ENCODE peak calls at places on chromosomes 11 and 22, in four cellular contexts. Q is AG09309, L is coronary artery, J is fibroblast of the conjunctiva. E is an unnamed sample.

GRCh38 chr11:2555891-2556290 is 111.1 kb downstream of the KCNQ1 start:
- DNase-seq in Q (no peak), L (no peak), J (no peak), E (no peak)

GRCh38 chr22:42820075-42820763 is 36.9 kb downstream of the ARFGAP3 start:
- DNase-seq in Q (peak), L (no peak), J (peak), E (peak)

GRCh38 chr22:49244466-49245420 is 582.9 kb downstream of the BRD1 start:
- DNase-seq in Q (no peak), L (peak), J (no peak), E (no peak)

GRCh38 chr22:21713428-21714058 is 22.1 kb downstream of the YPEL1 start:
- DNase-seq in Q (no peak), L (no peak), J (no peak), E (no peak)

GRCh38 chr11:121567988-121568387 is 115.2 kb upstream of the SORL1-AS1 start:
- DNase-seq in Q (no peak), L (no peak), J (no peak), E (no peak)

GRCh38 chr11:122778148-122778547 is 60.2 kb upstream of the CRTAM start:
- DNase-seq in Q (no peak), L (no peak), J (no peak), E (no peak)

GRCh38 chr11:62556872-62557631 is 10.4 kb upstream of the AHNAK start:
- DNase-seq in Q (no peak), L (no peak), J (no peak), E (no peak)

GRCh38 chr11:129861702-129862107 is 33.7 kb downstream of the NFRKB start:
- DNase-seq in Q (peak), L (peak), J (peak), E (peak)

E was measured in astrocyte of the cerebellum.